ENCODE peak calls at places on chromosome 19, in seven cellular contexts. T is NCI-H1105; G is MV-4-11; U is heart right ventricle; Q is occipital lobe; L is T-helper 1 cell; I is activated T-helper 1 cell treated with anti-CD3 and anti-CD28 coated beads, Interleukin-12 subunit alpha, Interleukin-12 subunit beta, Interleukin-2, Interleukin-4 antibody, amounts not matched to agents 30 ng/mL and 10 ng/mL and 1 ng/mL, durations not matched to agents 14 hours and 24 hours and 36 hours. V is an unnamed sample.

GRCh38 chr19:58218899-58219298 is 9.8 kb upstream of the ZNF544 start:
- DNase-seq in T (no peak), G (no peak), U (no peak), Q (no peak), L (peak), I (peak), V (peak)

GRCh38 chr19:18741124-18741493 is 50.0 kb downstream of the COMP start:
- DNase-seq in T (no peak), G (no peak), U (no peak), Q (no peak), L (no peak), I (no peak), V (no peak)

GRCh38 chr19:2627319-2627829 is 75.1 kb downstream of the GNG7 start:
- DNase-seq in T (no peak), G (peak), U (peak), Q (peak), L (no peak), I (no peak), V (no peak)

GRCh38 chr19:4638330-4638729 is 986 bp upstream of the TNFAIP8L1 start:
- DNase-seq in T (no peak), G (no peak), U (peak), Q (no peak), L (no peak), I (no peak), V (no peak)

GRCh38 chr19:53707278-53707677 is 75.5 kb downstream of the DPRX start:
- DNase-seq in T (no peak), G (no peak), U (no peak), Q (no peak), L (no peak), I (no peak), V (no peak)

GRCh38 chr19:40822161-40822560 is 23.2 kb downstream of the EGLN2 start:
- DNase-seq in T (no peak), G (no peak), U (no peak), Q (no peak), L (no peak), I (no peak), V (no peak)

GRCh38 chr19:10753305-10753704 is 35.4 kb downstream of the DNM2 start:
- DNase-seq in T (no peak), G (no peak), U (no peak), Q (no peak), L (no peak), I (no peak), V (no peak)

GRCh38 chr19:38223617-38224013 is 407 bp downstream of the DPF1 start:
- DNase-seq in T (no peak), G (no peak), U (no peak), Q (no peak), L (no peak), I (no peak), V (no peak)

GRCh38 chr19:1487576-1488281 is 2.4 kb downstream of the PCSK4 start:
- DNase-seq in T (no peak), G (no peak), U (no peak), Q (no peak), L (no peak), I (no peak), V (no peak)

GRCh38 chr19:33434886-33435705 is 61.6 kb downstream of the CEBPG start:
- DNase-seq in T (no peak), G (peak), U (no peak), Q (no peak), L (no peak), I (no peak), V (no peak)

V was measured in central memory CD4-positive, alpha-beta T cell.